ENCODE peak calls at places on chromosomes 6 and 20, in ten cellular contexts. O, P, K, H, G, D, C, A, T and V are unnamed samples.

GRCh38 chr6:31559958-31560696 is 12.0 kb upstream of the LTA start:
- DNase-seq in K (peak; percentile 79), G (no peak), T (peak; percentile 80), C (peak; percentile 68), O (no peak), H (no peak), P (peak; percentile 81), D (no peak), A (no peak), V (peak; percentile 75)

GRCh38 chr20:58021481-58021880 is 207.0 kb downstream of the ANKRD60 start:
- DNase-seq in H (peak; percentile 16), P (no peak), A (no peak), O (no peak), G (no peak), D (no peak), K (peak; percentile 34), C (no peak), T (no peak), V (peak; percentile 49)

GRCh38 chr6:147586044-147586443 is 77.6 kb downstream of the SAMD5 start:
- DNase-seq in O (no peak), A (no peak), H (no peak), K (no peak), G (no peak), P (no peak), D (no peak), C (no peak), T (no peak), V (peak; percentile 76)

GRCh38 chr6:89146748-89147715 is 1.2 kb downstream of the PM20D2 start:
- DNase-seq in T (peak; percentile 57), K (peak; percentile 18), P (peak; percentile 65), D (peak; percentile 38), H (no peak), C (no peak), G (no peak), O (peak; percentile 36), A (no peak), V (no peak)

GRCh38 chr20:43975096-43975768 is 60.6 kb downstream of the TOX2 start:
- DNase-seq in C (no peak), G (no peak), O (peak; percentile 69), K (peak; percentile 87), H (no peak), P (peak; percentile 39), T (peak; percentile 88), D (peak; percentile 76), A (no peak), V (no peak)

GRCh38 chr6:51959744-51960383 is 127.5 kb downstream of the PKHD1 start:
- DNase-seq in P (peak; percentile 66), G (no peak), C (peak; percentile 61), D (peak; percentile 66), H (peak; percentile 60), T (peak; percentile 19), A (peak; percentile 12), K (peak; percentile 71), O (peak; percentile 36), V (peak; percentile 63)

GRCh38 chr20:62957136-62958117 is 4.9 kb downstream of the SLC17A9 start:
- DNase-seq in P (no peak), T (no peak), C (peak; percentile 40), D (no peak), H (no peak), G (no peak), K (no peak), A (no peak), O (no peak), V (peak; percentile 58)

GRCh38 chr6:12296255-12296573 is 6.1 kb downstream of the EDN1 start:
- DNase-seq in H (no peak), C (no peak), G (no peak), K (peak; percentile 93), A (no peak), D (peak; percentile 89), P (peak; percentile 57), T (peak; percentile 78), O (no peak), V (no peak)

GRCh38 chr20:22675337-22675736 is 91.0 kb upstream of the FOXA2 start:
- DNase-seq in G (no peak), T (no peak), H (no peak), A (no peak), D (no peak), C (no peak), P (no peak), K (no peak), O (no peak), V (no peak)

GRCh38 chr6:8556370-8557018 is 121.1 kb upstream of the SLC35B3 start:
- DNase-seq in O (peak; percentile 41), P (peak; percentile 21), G (no peak), T (peak; percentile 39), C (no peak), D (peak; percentile 29), A (no peak), K (peak; percentile 22), H (no peak), V (no peak)

GRCh38 chr20:43766395-43766794 is 39.6 kb upstream of the GTSF1L start:
- DNase-seq in O (no peak), C (no peak), A (peak; percentile 63), H (no peak), D (no peak), P (no peak), T (no peak), G (no peak), K (no peak), V (no peak)

GRCh38 chr6:109790131-109790530 is 99.0 kb downstream of the FIG4 start:
- DNase-seq in C (no peak), T (peak; percentile 76), H (no peak), G (no peak), P (peak; percentile 54), K (peak; percentile 45), O (peak; percentile 54), A (no peak), D (no peak), V (no peak)

GRCh38 chr6:134822920-134823430 is 126.9 kb downstream of the ALDH8A1 start:
- DNase-seq in A (peak; percentile 27), H (no peak), K (peak; percentile 81), G (peak; percentile 38), T (peak; percentile 78), C (peak; percentile 54), D (peak; percentile 76), O (peak; percentile 67), P (peak; percentile 87), V (peak; percentile 31)

GRCh38 chr6:64254558-64254957 is 619.0 kb downstream of the PHF3 start:
- DNase-seq in D (no peak), G (no peak), H (no peak), K (no peak), C (no peak), O (no peak), P (no peak), A (no peak), T (peak; percentile 6), V (no peak)

GRCh38 chr20:35146922-35147574 is at the start of gene EDEM2:
- DNase-seq in K (peak; percentile 98), O (peak; percentile 88), D (peak; percentile 94), A (peak; percentile 93), P (peak; percentile 92), T (peak; percentile 92), G (peak; percentile 93), C (peak; percentile 95), H (peak; percentile 89), V (peak; percentile 96)

GRCh38 chr6:71238351-71238750 is 50.3 kb upstream of the OGFRL1 start:
- DNase-seq in H (no peak), C (no peak), A (no peak), P (peak; percentile 55), O (no peak), K (peak; percentile 50), G (no peak), T (peak; percentile 74), D (no peak), V (no peak)

GRCh38 chr6:80637312-80637711 is 530.8 kb downstream of the BCKDHB start:
- DNase-seq in G (no peak), H (no peak), D (no peak), K (no peak), O (no peak), P (no peak), C (no peak), T (peak; percentile 45), A (no peak), V (no peak)

GRCh38 chr6:20606831-20607230 is 72.6 kb downstream of the CDKAL1 start:
- DNase-seq in D (no peak), C (no peak), P (no peak), A (no peak), O (no peak), T (no peak), G (no peak), K (no peak), H (no peak), V (no peak)

GRCh38 chr6:71127374-71127773 is 161.2 kb upstream of the OGFRL1 start:
- DNase-seq in A (no peak), H (no peak), C (no peak), P (no peak), O (no peak), D (no peak), G (no peak), T (no peak), K (no peak), V (no peak)

GRCh38 chr6:131532476-131533108 is 40.4 kb upstream of the ARG1 start:
- DNase-seq in P (no peak), K (no peak), A (no peak), O (no peak), G (no peak), T (peak; percentile 41), C (no peak), D (no peak), H (no peak), V (no peak)